ENCODE peak calls at places on chromosome 21, in five cellular contexts. H, I, D, Z and A are unnamed samples.

GRCh38 chr21:44739316-44739715 is 27.9 kb upstream of the TSPEAR start:
- DNase-seq in H (no peak), Z (no peak), D (no peak), I (no peak), A (no peak)

GRCh38 chr21:25421327-25422028 is 185.8 kb downstream of the MRPL39 start:
- DNase-seq in I (peak; percentile 54), H (peak; percentile 19), Z (peak; percentile 68), D (no peak), A (peak; percentile 41)

GRCh38 chr21:43819511-43820405 is 30.4 kb downstream of the RRP1 start:
- DNase-seq in Z (no peak), D (no peak), H (no peak), I (no peak), A (no peak)

GRCh38 chr21:26170471-26171309 is at the start of gene APP:
- DNase-seq in D (peak; percentile 85), I (peak; percentile 75), H (peak; percentile 85), Z (peak; percentile 90), A (peak; percentile 60)

GRCh38 chr21:44996501-44996921 is 56.7 kb downstream of the SLX9 start:
- DNase-seq in I (no peak), D (no peak), H (no peak), Z (no peak), A (no peak)

GRCh38 chr21:36542312-36543101 is 62.6 kb upstream of the CLDN14 start:
- DNase-seq in I (no peak), D (no peak), Z (no peak), H (no peak), A (no peak)

GRCh38 chr21:22554690-22555316 is 1556.6 kb downstream of the NCAM2 start:
- DNase-seq in H (no peak), D (no peak), I (no peak), Z (no peak), A (no peak)

GRCh38 chr21:42061866-42062542 is 9.1 kb upstream of the UMODL1 start:
- DNase-seq in H (peak; percentile 56), D (no peak), Z (peak; percentile 55), I (no peak), A (no peak)

GRCh38 chr21:42618713-42619112 is 34.7 kb upstream of the PDE9A start:
- DNase-seq in D (no peak), Z (no peak), H (no peak), I (no peak), A (no peak)

GRCh38 chr21:39221997-39222486 is 38.8 kb upstream of the PSMG1 start:
- DNase-seq in Z (no peak), I (no peak), H (no peak), D (no peak), A (no peak)

GRCh38 chr21:29307718-29308455 is 9.2 kb downstream of the BACH1 start:
- DNase-seq in H (no peak), D (no peak), I (no peak), Z (no peak), A (no peak)

GRCh38 chr21:44982558-44983244 is 42.9 kb downstream of the SLX9 start:
- DNase-seq in D (no peak), H (no peak), I (peak; percentile 69), Z (no peak), A (no peak)

GRCh38 chr21:33993286-33994231 is 78.0 kb upstream of the ATP5PO start:
- DNase-seq in I (no peak), Z (no peak), D (no peak), H (peak; percentile 16), A (no peak)

GRCh38 chr21:44006656-44007055 is 5.5 kb upstream of the TRAPPC10 start:
- DNase-seq in D (no peak), Z (no peak), I (no peak), H (no peak), A (no peak)

GRCh38 chr21:44965251-44966022 is 25.6 kb downstream of the SLX9 start:
- DNase-seq in D (no peak), Z (no peak), H (no peak), I (peak; percentile 70), A (no peak)

GRCh38 chr21:33451634-33452071 is 28.1 kb downstream of the TMEM50B start:
- DNase-seq in Z (no peak), I (peak; percentile 7), H (no peak), D (no peak), A (peak; percentile 6)

GRCh38 chr21:45998871-45999580 is 17.5 kb downstream of the COL6A1 start:
- DNase-seq in H (no peak), D (no peak), I (no peak), Z (no peak), A (no peak)

GRCh38 chr21:45074048-45074817 is at the start of gene ADARB1:
- DNase-seq in H (peak; percentile 72), D (peak; percentile 61), Z (peak; percentile 71), I (peak; percentile 44), A (peak; percentile 36)

GRCh38 chr21:25297117-25297516 is 310.2 kb downstream of the MRPL39 start:
- DNase-seq in H (peak; percentile 69), I (no peak), D (no peak), Z (no peak), A (no peak)